ENCODE peak calls at places on chromosomes 7 and 10, in six cellular contexts. E is GM06990, B is adipocyte, I is GM12864, Q is mesendoderm, A is PC-3. K is an unnamed sample.

GRCh38 chr10:93337309-93337721 is 144.8 kb downstream of the MYOF start:
- DNase-seq in E (no peak), B (no peak), I (no peak), Q (no peak), A (no peak), K (no peak)

GRCh38 chr7:8176370-8177081 is 85.4 kb downstream of the ICA1 start:
- DNase-seq in E (peak; percentile 78), B (no peak), I (peak; percentile 85), Q (no peak), A (no peak), K (peak; percentile 81)

GRCh38 chr7:145681159-145681558 is 435.4 kb upstream of the CNTNAP2 start:
- DNase-seq in E (no peak), B (no peak), I (no peak), Q (no peak), A (no peak), K (no peak)

GRCh38 chr10:124225468-124226270 is 132.3 kb upstream of the CHST15 start:
- DNase-seq in E (no peak), B (no peak), I (no peak), Q (no peak), A (no peak), K (peak; percentile 45)

GRCh38 chr7:127916735-127917134 is 114.5 kb downstream of the LRRC4 start:
- DNase-seq in E (no peak), B (no peak), I (no peak), Q (no peak), A (no peak), K (no peak)

GRCh38 chr7:125098377-125098970 is 168.8 kb upstream of the POT1 start:
- DNase-seq in E (peak; percentile 41), B (peak; percentile 10), I (no peak), Q (no peak), A (peak; percentile 5), K (no peak)

GRCh38 chr10:124578231-124579002 is 116.8 kb downstream of the LHPP start:
- DNase-seq in E (no peak), B (no peak), I (no peak), Q (no peak), A (no peak), K (no peak)

GRCh38 chr10:54667136-54667535 is 133.9 kb downstream of the PCDH15 start:
- DNase-seq in E (no peak), B (no peak), I (no peak), Q (no peak), A (peak; percentile 25), K (no peak)

GRCh38 chr10:116602648-116603400 is 12.1 kb downstream of the PNLIPRP1 start:
- DNase-seq in E (no peak), B (no peak), I (no peak), Q (no peak), A (no peak), K (no peak)

GRCh38 chr10:119834188-119834587 is 38.5 kb downstream of the MCMBP start:
- DNase-seq in E (peak; percentile 20), B (no peak), I (no peak), Q (no peak), A (peak; percentile 79), K (no peak)

GRCh38 chr10:34954142-34954541 is 136.0 kb downstream of the CUL2 start:
- DNase-seq in E (no peak), B (no peak), I (no peak), Q (peak; percentile 54), A (peak; percentile 100), K (no peak)

GRCh38 chr10:18240185-18240882 is 100.1 kb downstream of the CACNB2 start:
- DNase-seq in E (no peak), B (no peak), I (no peak), Q (no peak), A (no peak), K (no peak)
- H3K4me3 ChIP-seq in E (no peak overlapping the region), B (peak overlapping the region; percentile 54), I (no peak overlapping the region), Q (no peak overlapping the region), A (no peak overlapping the region), K (no peak overlapping the region)

GRCh38 chr10:75408911-75409885 is 7.6 kb upstream of the ZNF503 start:
- DNase-seq in E (peak; percentile 31), B (peak; percentile 82), I (no peak), Q (peak; percentile 63), A (peak; percentile 91), K (peak; percentile 23)
- H3K4me3 ChIP-seq in E (peak overlapping the region; percentile 46), B (peak overlapping the region; percentile 92), I (peak overlapping the region; percentile 36), Q (peak overlapping the region; percentile 41), A (peak overlapping the region; percentile 74), K (peak overlapping the region; percentile 71)

GRCh38 chr7:77200542-77200941 is 923 bp upstream of the FGL2 start:
- DNase-seq in E (no peak), B (no peak), I (no peak), Q (no peak), A (no peak), K (no peak)
- H3K4me3 ChIP-seq in E (no peak overlapping the region), B (no peak overlapping the region), I (peak overlapping the region; percentile 63), Q (no peak overlapping the region), A (no peak overlapping the region), K (no peak overlapping the region)

DNA sequence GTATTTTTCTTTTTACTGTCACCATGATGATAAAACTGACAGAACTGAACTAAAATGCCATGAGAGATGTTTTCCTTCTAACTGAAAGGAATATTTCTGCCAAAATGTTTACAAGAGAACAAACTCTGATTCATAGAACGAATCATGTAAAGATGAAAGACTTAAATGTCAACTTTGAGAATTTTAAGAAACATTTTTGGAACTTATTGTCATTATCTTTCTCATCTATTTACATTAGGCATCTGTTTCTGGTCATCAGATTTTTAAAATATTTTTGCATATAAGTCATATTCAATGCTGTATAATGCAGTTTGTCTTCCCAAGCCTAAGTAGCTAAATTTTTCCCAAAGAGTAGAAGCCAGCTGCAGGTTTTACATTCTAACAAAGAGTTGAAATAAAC is 358.5 kb downstream of the TFEC start:
- DNase-seq in E (no peak), B (peak; percentile 62), I (no peak), Q (no peak), A (peak; percentile 58), K (no peak)
- H3K4me3 ChIP-seq in E (no peak overlapping the region), B (no peak overlapping the region), I (no peak overlapping the region), Q (no peak overlapping the region), A (no peak overlapping the region), K (no peak overlapping the region)

DNA sequence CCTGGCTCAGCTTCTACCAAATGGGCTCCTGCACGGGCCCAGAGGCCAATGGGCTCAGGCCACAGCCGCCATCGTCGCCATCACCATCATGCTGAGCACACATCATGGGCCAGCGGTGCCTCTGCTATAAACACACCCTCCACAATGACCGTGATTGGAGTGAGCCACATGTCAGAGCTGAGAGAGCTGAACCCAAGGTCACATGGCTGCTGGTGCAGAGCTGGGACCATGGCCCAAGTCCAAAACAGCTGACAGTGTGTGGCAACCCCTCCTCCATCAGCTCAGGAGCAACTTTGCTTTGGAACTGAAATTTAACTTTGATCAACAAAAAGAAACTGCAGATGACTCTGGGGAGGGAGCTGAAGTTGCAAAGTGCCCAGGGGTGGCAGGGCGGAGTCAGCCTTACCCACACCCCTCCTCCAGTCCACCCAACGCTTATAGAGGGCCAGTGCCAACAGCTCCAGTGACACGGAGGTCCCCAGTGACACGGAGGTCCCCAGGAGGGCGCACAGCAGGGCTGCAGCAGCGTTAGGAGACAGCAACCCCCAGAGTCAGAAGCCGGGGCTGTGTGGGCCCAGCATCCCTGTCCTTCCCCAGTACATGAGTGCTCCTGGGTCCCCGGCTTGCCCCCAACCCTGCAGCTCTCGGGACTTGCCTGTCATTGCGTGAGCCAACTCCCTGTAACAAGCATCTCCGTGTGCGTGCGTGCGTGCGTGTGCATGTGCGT is 249.6 kb downstream of the ELFN1 start:
- DNase-seq in E (no peak), B (no peak), I (no peak), Q (no peak), A (no peak), K (no peak)
- H3K4me3 ChIP-seq in E (no peak overlapping the region), B (no peak overlapping the region), I (no peak overlapping the region), Q (no peak overlapping the region), A (no peak overlapping the region), K (peak overlapping the region; percentile 25)

GRCh38 chr7:135150072-135150782 is 2.4 kb downstream of the TMEM140 start:
- DNase-seq in E (no peak), B (no peak), I (no peak), Q (no peak), A (no peak), K (no peak)
- H3K4me3 ChIP-seq in E (peak overlapping the region; percentile 67), B (peak overlapping the region; percentile 83), I (peak overlapping the region; percentile 11), Q (no peak overlapping the region), A (no peak overlapping the region), K (no peak overlapping the region)

GRCh38 chr7:111390000-111390399 is 172.3 kb downstream of the IMMP2L start:
- DNase-seq in E (peak; percentile 1), B (no peak), I (no peak), Q (no peak), A (no peak), K (no peak)
- H3K4me3 ChIP-seq in E (no peak overlapping the region), B (no peak overlapping the region), I (no peak overlapping the region), Q (no peak overlapping the region), A (no peak overlapping the region), K (no peak overlapping the region)

K was measured in Jurkat, Clone E6-1.